ENCODE peak calls at places on chromosomes 13 and 19, in four cellular contexts. E is CD4-positive, alpha-beta T cell; Y is ELR; W is GM03348. B is an unnamed sample.
A peak's percentile ranks its signal among the peaks of the same experiment; 100 is the strongest.

GRCh38 chr19:33382006-33382405 is 8.5 kb downstream of the CEBPG start:
- DNase-seq in E (no peak), Y (no peak), W (no peak), B (no peak)

GRCh38 chr13:99941086-99941485 is 30.5 kb downstream of the ZIC5 start:
- DNase-seq in E (no peak), Y (no peak), W (no peak), B (no peak)

GRCh38 chr13:93172109-93172508 is 54.5 kb upstream of the GPC6 start:
- DNase-seq in E (no peak), Y (peak; percentile 12), W (no peak), B (no peak)

GRCh38 chr13:35771898-35772297 is 295.4 kb upstream of the MAB21L1 start:
- DNase-seq in E (no peak), Y (peak; percentile 96), W (peak; percentile 88), B (no peak)

GRCh38 chr19:342801-343421 is 1.7 kb downstream of the MIER2 start:
- DNase-seq in E (no peak), Y (peak; percentile 95), W (peak; percentile 84), B (no peak)

GRCh38 chr19:41206926-41207750 is 11.9 kb upstream of the AXL start:
- DNase-seq in E (no peak), Y (no peak), W (peak; percentile 80), B (no peak)

GRCh38 chr19:16828990-16829821 is at the start of gene SIN3B:
- DNase-seq in E (peak; percentile 85), Y (peak; percentile 90), W (peak; percentile 98), B (peak; percentile 95)

GRCh38 chr13:111912453-111912866 is 154.5 kb upstream of the SOX1 start:
- DNase-seq in E (no peak), Y (no peak), W (no peak), B (peak; percentile 76)

GRCh38 chr13:94192576-94192975 is 286.9 kb downstream of the DCT start:
- DNase-seq in E (no peak), Y (peak; percentile 35), W (peak; percentile 30), B (no peak)

GRCh38 chr19:38194061-38194701 is 29.8 kb downstream of the DPF1 start:
- DNase-seq in E (no peak), Y (no peak), W (no peak), B (no peak)

B was measured in osteocyte.